ENCODE peak calls at places on chromosomes 12 and 14, in four cellular contexts. One of them, this sample, is unnamed.

GRCh38 chr14:33509927-33510535 is 440.8 kb downstream of the EGLN3 start:
- DNase-seq in AG09309: peak; percentile 17
- DNase-seq in breast epithelium: no peak
- DNase-seq in neural crest cell: no peak
- DNase-seq in this sample: no peak

GRCh38 chr12:102216086-102216691 is 18.6 kb upstream of the PMCH start:
- DNase-seq in breast epithelium: no peak
- DNase-seq in neural crest cell: no peak
- DNase-seq in AG09309: no peak
- DNase-seq in this sample: no peak

GRCh38 chr14:63860146-63860545 is 7.3 kb downstream of the SYNE2 start:
- DNase-seq in neural crest cell: no peak
- DNase-seq in AG09309: no peak
- DNase-seq in breast epithelium: no peak
- DNase-seq in this sample: no peak

GRCh38 chr14:104107101-104107581 is 21.6 kb downstream of the ASPG start:
- DNase-seq in neural crest cell: no peak
- DNase-seq in AG09309: no peak
- DNase-seq in breast epithelium: no peak
- DNase-seq in this sample: no peak

GRCh38 chr14:44165286-44165685 is 341.8 kb downstream of the FSCB start:
- DNase-seq in AG09309: no peak
- DNase-seq in neural crest cell: no peak
- DNase-seq in breast epithelium: no peak
- DNase-seq in this sample: no peak

GRCh38 chr12:30525171-30525570 is 170.5 kb downstream of the IPO8 start:
- DNase-seq in breast epithelium: no peak
- DNase-seq in neural crest cell: no peak
- DNase-seq in AG09309: no peak
- DNase-seq in this sample: no peak

GRCh38 chr12:59077153-59077930 is 157.0 kb upstream of the LRIG3 start:
- DNase-seq in neural crest cell: no peak
- DNase-seq in breast epithelium: peak; percentile 36
- DNase-seq in AG09309: no peak
- DNase-seq in this sample: no peak

GRCh38 chr12:28088566-28089277 is 101.5 kb upstream of the CCDC91 start:
- DNase-seq in AG09309: no peak
- DNase-seq in neural crest cell: no peak
- DNase-seq in breast epithelium: no peak
- DNase-seq in this sample: no peak

GRCh38 chr14:58637391-58638230 is at the start of gene DACT1:
- DNase-seq in neural crest cell: peak; percentile 51
- DNase-seq in AG09309: peak; percentile 57
- DNase-seq in breast epithelium: peak; percentile 22
- DNase-seq in this sample: no peak

GRCh38 chr12:28137414-28137813 is 52.8 kb upstream of the CCDC91 start:
- DNase-seq in neural crest cell: no peak
- DNase-seq in AG09309: no peak
- DNase-seq in breast epithelium: no peak
- DNase-seq in this sample: no peak

GRCh38 chr12:45986646-45987338 is 3.6 kb downstream of the SCAF11 start:
- DNase-seq in neural crest cell: no peak
- DNase-seq in AG09309: no peak
- DNase-seq in breast epithelium: no peak
- DNase-seq in this sample: no peak

GRCh38 chr14:97456958-97457357 is 659.8 kb downstream of the VRK1 start:
- DNase-seq in breast epithelium: no peak
- DNase-seq in neural crest cell: no peak
- DNase-seq in AG09309: no peak
- DNase-seq in this sample: no peak

GRCh38 chr12:114770323-114770722 is 86.3 kb upstream of the TBX3 start:
- DNase-seq in breast epithelium: no peak
- DNase-seq in AG09309: no peak
- DNase-seq in neural crest cell: no peak
- DNase-seq in this sample: no peak

GRCh38 chr12:116125981-116126566 is 151.4 kb downstream of the MED13L start:
- DNase-seq in AG09309: no peak
- DNase-seq in breast epithelium: no peak
- DNase-seq in neural crest cell: no peak
- DNase-seq in this sample: no peak

GRCh38 chr12:65464930-65465329 is 186.4 kb downstream of the MSRB3 start:
- DNase-seq in neural crest cell: no peak
- DNase-seq in breast epithelium: no peak
- DNase-seq in AG09309: peak; percentile 77
- DNase-seq in this sample: no peak

GRCh38 chr12:53176750-53177149 is 3.8 kb upstream of the ZNF740 start:
- DNase-seq in breast epithelium: no peak
- DNase-seq in neural crest cell: no peak
- DNase-seq in AG09309: no peak
- DNase-seq in this sample: no peak

GRCh38 chr14:94360945-94361565 is 27.3 kb downstream of the SERPINA1 start:
- DNase-seq in breast epithelium: no peak
- DNase-seq in AG09309: no peak
- DNase-seq in neural crest cell: no peak
- DNase-seq in this sample: no peak

GRCh38 chr12:116880817-116881324 is 370 bp downstream of the HRK start:
- DNase-seq in neural crest cell: peak; percentile 30
- DNase-seq in breast epithelium: no peak
- DNase-seq in AG09309: no peak
- DNase-seq in this sample: peak; percentile 47

GRCh38 chr12:9381619-9382018 is 173.4 kb upstream of the PZP start:
- DNase-seq in breast epithelium: no peak
- DNase-seq in neural crest cell: no peak
- DNase-seq in AG09309: no peak
- DNase-seq in this sample: no peak

GRCh38 chr14:77707355-77707723 is 484 bp downstream of the ALKBH1 start:
- DNase-seq in AG09309: peak; percentile 13
- DNase-seq in neural crest cell: no peak
- DNase-seq in breast epithelium: no peak
- DNase-seq in this sample: no peak

GRCh38 chr12:116160883-116161458 is 116.5 kb downstream of the MED13L start:
- DNase-seq in breast epithelium: no peak
- DNase-seq in AG09309: no peak
- DNase-seq in neural crest cell: no peak
- DNase-seq in this sample: no peak

GRCh38 chr12:111099186-111099585 is 178.8 kb upstream of the MYL2 start:
- DNase-seq in AG09309: no peak
- DNase-seq in breast epithelium: no peak
- DNase-seq in neural crest cell: no peak
- DNase-seq in this sample: no peak

GRCh38 chr14:54697806-54698205 is 130.9 kb downstream of the SAMD4A start:
- DNase-seq in breast epithelium: no peak
- DNase-seq in AG09309: no peak
- DNase-seq in neural crest cell: no peak
- DNase-seq in this sample: no peak

GRCh38 chr12:121861549-121862254 is 3.0 kb upstream of the HPD start:
- DNase-seq in neural crest cell: no peak
- DNase-seq in AG09309: no peak
- DNase-seq in breast epithelium: no peak
- DNase-seq in this sample: no peak

GRCh38 chr12:131606218-131606899 is 104.5 kb upstream of the SFSWAP start:
- DNase-seq in neural crest cell: no peak
- DNase-seq in breast epithelium: no peak
- DNase-seq in AG09309: no peak
- DNase-seq in this sample: no peak

GRCh38 chr14:76808990-76809389 is 3.7 kb downstream of the ANGEL1 start:
- DNase-seq in AG09309: no peak
- DNase-seq in breast epithelium: no peak
- DNase-seq in neural crest cell: no peak
- DNase-seq in this sample: no peak

GRCh38 chr12:12612403-12612802 is 727 bp downstream of the CREBL2 start:
- DNase-seq in AG09309: no peak
- DNase-seq in neural crest cell: peak; percentile 10
- DNase-seq in breast epithelium: no peak
- DNase-seq in this sample: peak; percentile 31

GRCh38 chr14:49579841-49580240 is 6.3 kb downstream of the RPS29 start:
- DNase-seq in neural crest cell: no peak
- DNase-seq in breast epithelium: no peak
- DNase-seq in AG09309: no peak
- DNase-seq in this sample: no peak

DNA sequence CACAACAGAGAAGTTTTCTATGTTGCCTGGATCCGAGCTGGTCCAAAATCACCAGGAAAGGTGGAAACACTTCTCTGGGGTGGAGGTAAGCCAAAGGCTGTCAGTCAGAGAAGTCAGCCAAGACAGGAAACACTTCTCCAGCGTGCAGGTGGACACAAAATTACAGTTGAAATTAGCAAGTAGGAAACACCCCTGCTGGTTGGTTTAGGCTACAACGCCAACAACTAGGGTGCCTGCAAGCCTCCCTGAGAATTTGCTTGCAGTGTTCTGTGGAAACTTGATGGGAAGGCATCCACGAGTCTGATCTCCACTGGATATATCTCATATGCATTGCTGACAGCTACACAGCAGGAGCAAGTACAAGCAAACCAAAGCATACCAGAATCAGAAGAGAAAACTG is 600.5 kb downstream of the RERGL start:
- DNase-seq in neural crest cell: no peak
- DNase-seq in AG09309: no peak
- DNase-seq in breast epithelium: no peak
- DNase-seq in this sample: no peak
- TF ChIP-seq CTCF in neural crest cell: peak; percentile 20
- TF ChIP-seq CTCF in AG09309: no peak
- TF ChIP-seq CTCF in breast epithelium: no peak
- TF ChIP-seq CTCF in this sample: no peak

DNA sequence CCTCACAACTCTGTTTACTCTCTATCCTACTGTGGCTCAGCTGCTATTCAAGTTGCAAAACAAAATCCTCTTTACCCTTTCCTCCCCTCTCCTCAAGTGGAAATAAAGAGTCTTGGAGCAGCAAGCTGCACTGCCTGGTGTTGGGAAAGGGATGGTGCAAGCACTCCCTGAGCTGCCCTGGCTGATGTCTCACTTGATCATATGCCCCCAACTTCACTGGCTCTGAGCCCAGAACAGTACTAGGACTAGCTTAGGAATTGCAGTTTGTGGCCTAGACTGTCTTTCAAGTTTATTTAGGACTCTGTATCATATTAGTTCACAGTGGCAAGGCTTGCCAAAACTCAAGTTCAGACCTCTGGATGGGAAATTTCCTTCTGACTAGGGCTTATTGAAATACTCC is 1683.8 kb upstream of the SEL1L start:
- DNase-seq in breast epithelium: no peak
- DNase-seq in AG09309: no peak
- DNase-seq in neural crest cell: no peak
- DNase-seq in this sample: no peak
- TF ChIP-seq CTCF in breast epithelium: no peak
- TF ChIP-seq CTCF in AG09309: no peak
- TF ChIP-seq CTCF in neural crest cell: no peak
- TF ChIP-seq CTCF in this sample: no peak

GRCh38 chr12:15322164-15323054 is at the start of gene PTPRO:
- DNase-seq in breast epithelium: no peak
- DNase-seq in AG09309: no peak
- DNase-seq in neural crest cell: peak; percentile 39
- DNase-seq in this sample: peak; percentile 19
- TF ChIP-seq CTCF in breast epithelium: no peak
- TF ChIP-seq CTCF in AG09309: no peak
- TF ChIP-seq CTCF in neural crest cell: peak; percentile 26
- TF ChIP-seq CTCF in this sample: no peak

DNA sequence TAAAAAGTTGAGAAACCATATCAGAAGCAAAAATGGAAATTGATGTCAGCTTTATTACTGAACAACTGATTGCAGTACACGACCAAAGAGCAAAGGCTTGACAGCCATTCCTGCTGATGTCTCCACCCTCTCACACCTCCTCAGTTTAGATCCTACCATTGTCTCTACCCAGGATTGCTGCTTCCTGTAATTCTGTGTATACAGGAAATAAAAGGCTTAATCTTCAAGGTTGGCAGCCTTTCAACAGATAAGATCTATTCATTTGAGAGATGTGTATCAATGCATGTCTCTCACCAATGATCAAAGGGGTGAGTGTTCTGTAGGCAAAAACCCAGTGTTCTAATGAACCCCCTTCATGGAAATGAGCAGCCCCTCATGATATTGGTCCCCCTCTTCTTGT is 27.0 kb downstream of the SLCO1C1 start:
- DNase-seq in AG09309: no peak
- DNase-seq in neural crest cell: no peak
- DNase-seq in breast epithelium: no peak
- DNase-seq in this sample: no peak
- TF ChIP-seq CTCF in AG09309: no peak
- TF ChIP-seq CTCF in neural crest cell: no peak
- TF ChIP-seq CTCF in breast epithelium: no peak
- TF ChIP-seq CTCF in this sample: no peak

DNA sequence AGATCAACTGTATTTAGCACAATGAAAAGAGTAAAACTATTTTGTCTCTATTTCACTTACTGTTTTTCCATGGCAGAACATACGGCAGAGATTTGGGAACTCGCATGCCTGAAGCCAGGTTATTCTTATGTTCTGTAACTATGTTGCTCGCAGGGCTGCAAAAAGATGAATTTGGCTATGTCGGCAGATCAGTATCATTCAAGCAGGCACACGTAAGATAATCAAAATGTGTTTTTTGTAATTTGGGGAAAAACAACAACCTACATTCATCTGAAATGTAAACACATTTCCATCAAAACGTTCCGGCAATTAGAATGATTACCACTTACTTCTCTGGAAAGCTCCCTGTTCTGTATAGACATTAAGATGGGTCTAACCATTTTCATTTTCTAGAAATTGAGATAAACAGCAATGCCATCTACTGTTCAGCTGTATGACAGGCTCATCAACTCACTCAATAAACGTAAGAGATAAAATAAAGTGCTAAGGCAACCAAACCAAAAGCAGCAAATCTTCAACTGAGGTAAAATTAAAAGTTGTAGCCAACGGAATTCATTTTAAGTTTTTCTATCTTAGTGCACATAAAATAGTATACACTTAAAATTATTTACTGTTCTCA is 13.0 kb downstream of the GTSF1 start:
- DNase-seq in breast epithelium: no peak
- DNase-seq in AG09309: no peak
- DNase-seq in neural crest cell: no peak
- DNase-seq in this sample: no peak
- TF ChIP-seq CTCF in breast epithelium: no peak
- TF ChIP-seq CTCF in AG09309: no peak
- TF ChIP-seq CTCF in neural crest cell: no peak
- TF ChIP-seq CTCF in this sample: no peak

GRCh38 chr14:53354331-53354730 is 201.2 kb upstream of the DDHD1 start:
- DNase-seq in AG09309: no peak
- DNase-seq in breast epithelium: no peak
- DNase-seq in neural crest cell: no peak
- DNase-seq in this sample: no peak

GRCh38 chr14:53358166-53358565 is 205.0 kb upstream of the DDHD1 start:
- DNase-seq in breast epithelium: no peak
- DNase-seq in neural crest cell: no peak
- DNase-seq in AG09309: no peak
- DNase-seq in this sample: no peak

GRCh38 chr14:53356361-53357150 is 203.4 kb upstream of the DDHD1 start:
- DNase-seq in neural crest cell: no peak
- DNase-seq in breast epithelium: no peak
- DNase-seq in AG09309: no peak
- DNase-seq in this sample: no peak

GRCh38 chr14:53360821-53361220 is 207.7 kb upstream of the DDHD1 start:
- DNase-seq in neural crest cell: no peak
- DNase-seq in AG09309: no peak
- DNase-seq in breast epithelium: no peak
- DNase-seq in this sample: no peak

GRCh38 chr14:53355581-53356112 is 202.5 kb upstream of the DDHD1 start:
- DNase-seq in neural crest cell: no peak
- DNase-seq in AG09309: peak; percentile 54
- DNase-seq in breast epithelium: no peak
- DNase-seq in this sample: no peak
- TF ChIP-seq CTCF in neural crest cell: no peak
- TF ChIP-seq CTCF in AG09309: no peak
- TF ChIP-seq CTCF in breast epithelium: no peak
- TF ChIP-seq CTCF in this sample: no peak